ENCODE peak calls at places on chromosomes 12 and 14, in seven cellular contexts. G is fibroblast of lung, D is GM23338, Q is GM23248, K is HCT116, P is neuronal stem cell, O is Karpas-422. I is an unnamed sample.

GRCh38 chr14:67944605-67945004 is 125.0 kb downstream of the RAD51B start:
- DNase-seq in G (no peak), D (no peak), P (no peak), Q (peak), O (no peak), K (no peak), I (no peak)

GRCh38 chr12:109445224-109445623 is 31.9 kb downstream of the KCTD10 start:
- DNase-seq in P (no peak), O (no peak), Q (peak), D (no peak), G (peak), K (no peak), I (no peak)

GRCh38 chr12:80838024-80838658 is 99.6 kb downstream of the LIN7A start:
- DNase-seq in P (no peak), K (no peak), G (no peak), D (no peak), Q (no peak), O (no peak), I (no peak)

GRCh38 chr14:70567791-70568190 is 32.7 kb downstream of the MED6 start:
- DNase-seq in G (peak), P (no peak), K (peak), O (peak), D (peak), Q (peak), I (peak)

GRCh38 chr14:83874662-83875061 is 1655.3 kb upstream of the FLRT2 start:
- DNase-seq in K (no peak), D (no peak), O (no peak), P (no peak), G (no peak), Q (no peak), I (no peak)

GRCh38 chr12:85036241-85036707 is at the start of the genes LRRIQ1 and TSPAN19:
- DNase-seq in O (no peak), Q (peak), D (peak), P (peak), K (peak), G (peak), I (peak)

GRCh38 chr14:31371651-31372050 is 48.7 kb downstream of the HEATR5A start:
- DNase-seq in O (no peak), Q (no peak), G (no peak), D (no peak), K (no peak), P (no peak), I (no peak)

GRCh38 chr14:78974691-78975090 is 804.5 kb downstream of the NRXN3 start:
- DNase-seq in D (no peak), K (no peak), G (peak), O (no peak), Q (peak), P (no peak), I (no peak)

GRCh38 chr12:29160230-29160629 is 11.2 kb downstream of the FAR2 start:
- DNase-seq in P (no peak), Q (no peak), D (no peak), G (no peak), O (no peak), K (no peak), I (no peak)

GRCh38 chr14:44788612-44789011 is 173.1 kb downstream of the KLHL28 start:
- DNase-seq in K (no peak), Q (no peak), D (no peak), O (no peak), P (no peak), G (no peak), I (no peak)

GRCh38 chr12:132869551-132869950 is 17.9 kb downstream of the CHFR start:
- DNase-seq in Q (no peak), O (no peak), D (no peak), G (no peak), P (no peak), K (no peak), I (no peak)

GRCh38 chr14:37061697-37062096 is 110.7 kb downstream of the SLC25A21 start:
- DNase-seq in Q (no peak), O (no peak), G (no peak), K (no peak), D (no peak), P (no peak), I (no peak)

GRCh38 chr12:18382486-18382885 is 121.2 kb downstream of the PIK3C2G start:
- DNase-seq in Q (peak), D (no peak), K (no peak), P (no peak), G (peak), O (no peak), I (no peak)

GRCh38 chr14:80456200-80456599 is 244.9 kb upstream of the DIO2 start:
- DNase-seq in O (no peak), K (no peak), G (peak), D (no peak), Q (peak), P (no peak), I (no peak)

GRCh38 chr14:70842851-70843462 is 33.6 kb upstream of the MAP3K9 start:
- DNase-seq in G (no peak), D (no peak), O (no peak), P (no peak), K (no peak), Q (no peak), I (no peak)

GRCh38 chr14:54207075-54207474 is 189.7 kb upstream of the CDKN3 start:
- DNase-seq in P (no peak), K (no peak), O (no peak), G (no peak), Q (peak), D (no peak), I (no peak)

GRCh38 chr12:95262808-95263207 is 45.2 kb downstream of the VEZT start:
- DNase-seq in D (no peak), Q (no peak), P (no peak), K (no peak), G (no peak), O (no peak), I (no peak)

GRCh38 chr14:105088812-105089745 is 23.8 kb upstream of the GPR132 start:
- DNase-seq in D (no peak), K (no peak), Q (peak), O (no peak), G (peak), P (no peak), I (no peak)

GRCh38 chr14:24678801-24679247 is 44.8 kb upstream of the GZMB start:
- DNase-seq in O (peak), Q (peak), G (peak), P (peak), D (peak), K (peak), I (peak)

GRCh38 chr12:27782481-27782880 is 2.4 kb upstream of the MANSC4 start:
- DNase-seq in K (no peak), P (no peak), Q (peak), O (no peak), G (no peak), D (no peak), I (no peak)

GRCh38 chr12:78177298-78177697 is 346.6 kb downstream of the NAV3 start:
- DNase-seq in P (no peak), O (no peak), G (no peak), K (no peak), Q (no peak), D (no peak), I (no peak)

GRCh38 chr12:27018071-27018470 is 3.9 kb upstream of the TM7SF3 start:
- DNase-seq in P (no peak), K (no peak), O (no peak), G (no peak), Q (no peak), D (no peak), I (no peak)

GRCh38 chr12:121513464-121514183 is 67.2 kb downstream of the KDM2B start:
- DNase-seq in Q (no peak), D (peak), O (peak), G (no peak), K (peak), P (no peak), I (peak)

GRCh38 chr14:29926701-29927595 is 699 bp downstream of the PRKD1 start:
- DNase-seq in K (no peak), P (peak), O (no peak), Q (peak), G (peak), D (peak), I (no peak)

GRCh38 chr12:14548609-14549008 is 19.1 kb downstream of the PLBD1 start:
- DNase-seq in K (no peak), O (no peak), P (no peak), G (no peak), Q (no peak), D (no peak), I (no peak)

GRCh38 chr12:14557966-14558365 is 9.7 kb downstream of the PLBD1 start:
- DNase-seq in O (no peak), D (no peak), K (no peak), Q (no peak), G (no peak), P (no peak), I (no peak)

GRCh38 chr12:14558377-14559051 is 9.2 kb downstream of the PLBD1 start:
- DNase-seq in P (no peak), D (no peak), K (no peak), Q (no peak), G (no peak), O (no peak), I (peak)

DNA sequence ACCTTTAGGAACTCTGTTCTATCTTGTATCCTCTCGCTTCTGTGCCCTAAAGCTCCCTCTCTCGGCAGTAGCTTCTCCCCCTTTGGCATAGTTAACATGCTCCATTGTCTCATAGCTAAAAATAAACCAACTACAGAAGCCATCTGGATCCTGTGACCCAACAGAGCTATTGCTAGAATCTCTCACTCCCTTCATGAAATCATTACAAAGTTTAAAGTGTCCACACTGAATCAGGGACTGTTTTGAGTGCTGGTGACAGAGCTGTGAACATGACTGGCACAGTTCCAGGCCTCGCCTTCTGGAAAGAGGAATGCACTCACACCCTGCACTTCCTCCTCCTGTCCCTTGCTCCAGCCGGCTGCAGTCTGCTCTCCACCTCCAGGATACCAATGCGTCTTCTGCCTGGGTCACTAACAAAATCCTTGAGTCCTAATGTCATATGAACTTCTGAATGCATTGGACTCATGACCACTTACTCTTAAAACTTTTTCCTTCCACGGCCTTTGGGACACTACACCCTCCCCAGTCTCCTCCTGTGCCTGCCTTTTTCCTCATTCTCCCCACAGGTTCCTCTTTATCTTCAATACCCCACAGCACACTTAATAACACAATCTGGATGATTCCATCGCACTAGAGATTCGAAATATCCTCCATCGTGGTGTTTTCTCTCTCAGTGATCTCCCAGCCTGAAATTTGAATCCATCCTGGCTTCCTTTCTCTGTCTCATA is 13.2 kb downstream of the PLBD1 start:
- DNase-seq in K (peak), Q (peak), O (no peak), D (no peak), G (peak), P (no peak), I (no peak)
- H3K4me3 ChIP-seq in K (peak), Q (no peak), O (no peak), D (no peak), G (no peak), P (no peak), I (no peak)

GRCh38 chr14:20682127-20682434 is 2.3 kb upstream of the RNASE4 start:
- DNase-seq in D (no peak), G (no peak), Q (no peak), O (no peak), P (no peak), K (no peak), I (no peak)

GRCh38 chr14:20679907-20680306 is 4.5 kb upstream of the RNASE4 start:
- DNase-seq in G (peak), P (no peak), O (no peak), K (no peak), D (peak), Q (peak), I (no peak)

GRCh38 chr14:20680843-20681347 is 3.5 kb upstream of the RNASE4 start:
- DNase-seq in O (no peak), D (no peak), G (no peak), K (no peak), Q (no peak), P (no peak), I (no peak)

GRCh38 chr14:20681348-20682126 is 2.8 kb upstream of the RNASE4 start:
- DNase-seq in Q (peak), G (peak), D (peak), O (peak), P (peak), K (peak), I (peak)

DNA sequence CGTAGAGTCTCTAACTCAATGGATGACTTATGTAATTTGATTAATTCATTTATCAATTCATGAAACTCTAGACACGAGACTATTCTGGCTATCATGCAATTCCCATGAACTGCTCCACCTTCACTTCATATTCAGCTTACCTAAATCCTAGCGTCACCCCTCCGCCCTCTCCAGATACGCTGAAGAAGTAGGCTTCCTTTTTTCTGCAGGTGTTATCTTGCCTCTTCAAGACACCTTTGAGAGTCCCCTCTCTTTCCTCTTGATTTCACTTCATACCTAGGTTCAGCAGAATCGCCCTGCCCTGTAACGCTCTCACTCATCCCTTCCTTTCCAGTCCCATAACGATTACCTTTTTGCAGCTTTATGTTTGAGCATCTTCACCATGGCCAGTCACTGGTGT is 4.0 kb upstream of the RNASE4 start:
- DNase-seq in K (no peak), O (peak), G (no peak), Q (no peak), P (no peak), D (no peak), I (no peak)
- H2AFZ ChIP-seq in K (peak), O (peak), G (no peak), Q (peak), P (peak), D (peak), I (no peak)

DNA sequence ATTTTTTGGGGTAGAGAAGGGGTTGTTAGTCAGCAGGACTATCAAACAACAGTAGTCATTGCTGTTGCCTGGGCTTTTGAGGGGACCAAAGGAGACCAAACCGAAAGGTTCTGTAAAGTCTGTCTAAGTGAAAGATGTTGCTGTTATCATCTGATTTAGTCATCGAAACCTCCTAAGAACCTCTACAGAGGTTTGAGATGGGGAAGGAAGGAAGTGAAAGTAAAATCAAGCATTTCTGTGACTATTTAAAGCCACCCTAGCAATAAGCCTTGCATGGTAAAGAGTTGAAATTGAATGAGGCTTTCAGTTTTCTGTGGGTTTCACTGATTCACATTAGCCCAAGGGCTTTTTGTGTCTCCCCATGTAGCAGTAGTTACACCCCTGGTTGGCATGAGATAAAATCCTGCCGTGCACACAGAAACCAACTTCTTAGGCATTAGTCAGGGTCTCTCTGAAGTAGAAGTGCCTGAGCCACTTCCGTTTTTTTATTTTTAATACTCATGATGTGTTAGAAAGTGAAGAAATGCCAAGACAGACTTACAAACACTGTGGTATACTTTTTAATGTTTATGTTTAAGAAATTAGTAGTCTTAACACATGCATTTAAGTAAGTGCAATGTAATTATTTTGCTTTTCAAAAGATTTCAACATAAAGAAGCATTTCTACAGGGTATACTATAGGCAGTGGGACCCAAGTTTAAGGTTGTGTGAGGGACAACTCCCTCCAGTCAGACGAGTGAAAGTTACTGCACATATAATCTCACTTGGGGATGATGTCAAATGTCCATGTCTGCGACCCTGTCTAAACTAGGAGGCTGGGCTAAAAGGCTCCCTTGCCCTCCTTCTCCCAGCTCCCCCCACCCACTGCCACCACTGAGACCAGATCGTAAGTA is 50.4 kb downstream of the DYRK2 start:
- DNase-seq in O (peak), G (peak), P (no peak), D (no peak), Q (peak), K (no peak), I (peak)
- H3K4me3 ChIP-seq in O (peak), G (peak), P (no peak), D (no peak), Q (peak), K (no peak), I (peak)

GRCh38 chr12:48017921-48018617 is 13.8 kb upstream of the COL2A1 start:
- DNase-seq in O (no peak), Q (no peak), K (no peak), G (no peak), D (no peak), P (no peak), I (no peak)
- H2AFZ ChIP-seq in O (no peak), Q (no peak), K (no peak), G (no peak), D (no peak), P (no peak), I (no peak)

GRCh38 chr12:68236421-68237059 is 10.9 kb upstream of the IL26 start:
- DNase-seq in D (no peak), G (no peak), K (no peak), O (peak), Q (peak), P (no peak), I (peak)

GRCh38 chr12:68235576-68235975 is 10.0 kb upstream of the IL26 start:
- DNase-seq in K (no peak), P (no peak), O (no peak), G (peak), Q (peak), D (no peak), I (no peak)

GRCh38 chr12:68237523-68238070 is 12.0 kb upstream of the IL26 start:
- DNase-seq in Q (peak), D (no peak), P (no peak), K (no peak), O (no peak), G (no peak), I (no peak)

GRCh38 chr12:68239309-68239708 is 13.7 kb upstream of the IL26 start:
- DNase-seq in O (no peak), Q (no peak), D (no peak), P (no peak), K (no peak), G (no peak), I (no peak)

GRCh38 chr12:68237068-68237467 is 11.5 kb upstream of the IL26 start:
- DNase-seq in O (peak), D (no peak), G (peak), Q (peak), P (no peak), K (no peak), I (no peak)
- H3K4me3 ChIP-seq in O (peak), D (no peak), G (no peak), Q (peak), P (no peak), K (no peak), I (peak)

DNA sequence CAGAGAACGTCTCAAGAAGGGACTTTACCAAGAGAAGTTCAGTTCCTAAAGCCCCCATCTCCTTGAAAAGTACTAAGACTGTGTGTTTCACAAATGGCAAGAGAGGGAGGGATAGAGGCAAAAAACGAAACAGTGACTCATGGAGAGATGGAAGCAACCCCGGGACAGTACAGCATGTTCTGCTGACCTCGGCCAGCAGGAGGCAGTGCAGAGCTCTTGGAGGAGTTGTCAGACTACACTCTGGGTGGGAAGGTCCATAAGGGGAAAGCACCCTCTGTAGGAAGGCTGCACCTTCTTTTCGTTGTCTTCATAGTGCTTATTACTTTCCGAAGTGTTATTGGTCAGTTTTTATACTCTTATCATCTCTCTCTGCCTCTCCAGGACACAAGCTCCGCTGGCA is 525.2 kb upstream of the CCDC196 start:
- DNase-seq in O (peak), Q (peak), P (peak), K (peak), G (peak), D (peak), I (peak)
- H2AFZ ChIP-seq in O (no peak), Q (no peak), P (no peak), K (no peak), G (no peak), D (no peak), I (no peak)

DNA sequence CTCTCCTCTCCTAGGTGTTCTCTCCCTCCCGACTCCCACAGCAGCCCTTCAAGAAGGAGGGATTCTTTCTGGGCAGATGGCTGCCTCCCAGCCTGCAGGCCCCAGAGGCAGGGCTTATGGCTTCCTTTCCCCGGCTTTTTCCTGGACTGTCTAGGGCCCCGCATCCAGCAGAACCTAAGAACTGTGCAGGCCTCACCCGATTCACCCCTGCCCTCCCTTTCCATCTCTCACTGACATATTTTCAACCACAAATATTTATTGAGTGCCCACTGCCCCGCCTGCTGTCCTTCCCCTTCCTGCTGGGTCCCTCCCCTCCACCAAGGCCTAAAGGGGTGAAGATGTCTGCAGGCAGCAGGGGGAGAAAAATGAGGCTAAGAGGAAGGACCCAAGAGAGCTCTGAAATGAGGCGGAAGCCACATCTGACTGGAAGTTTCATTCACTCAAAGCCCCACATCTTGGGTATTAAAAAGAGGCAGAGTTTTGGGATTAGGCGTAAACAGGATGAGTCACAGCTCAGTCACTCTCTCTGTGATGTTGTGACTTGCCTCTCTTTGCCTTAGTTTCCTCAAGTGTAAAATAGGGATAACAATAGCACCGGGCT is 2.9 kb downstream of the SCNN1A start:
- DNase-seq in D (peak), P (no peak), Q (peak), G (peak), K (peak), O (no peak), I (no peak)
- H3K4me3 ChIP-seq in D (peak), P (no peak), Q (peak), G (no peak), K (peak), O (no peak), I (no peak)